ENCODE peak calls at places on chromosomes 3 and 15, in ten cellular contexts. S is AG10803, U is breast epithelium, N is IMR-90, B is coronary artery, G is keratinocyte, I is WERI-Rb-1, Q is tibial nerve, V is bronchial epithelial cell, M is A673. J is an unnamed sample.
A peak's percentile ranks its signal among the peaks of the same experiment; 100 is the strongest.

GRCh38 chr3:15500107-15500724 is 21.3 kb downstream of the COLQ start:
- DNase-seq in S (peak; percentile 42), U (no peak), N (no peak), B (no peak), G (no peak), I (no peak), Q (no peak), V (no peak), M (no peak), J (no peak)

GRCh38 chr3:126551066-126551838 is 7.5 kb downstream of the C3orf22 start:
- DNase-seq in S (peak; percentile 26), U (no peak), N (no peak), B (peak; percentile 52), G (no peak), I (peak; percentile 3), Q (no peak), V (no peak), M (no peak), J (no peak)

GRCh38 chr3:30655187-30655812 is 48.9 kb downstream of the TGFBR2 start:
- DNase-seq in S (peak; percentile 25), U (no peak), N (peak; percentile 43), B (no peak), G (no peak), I (no peak), Q (no peak), V (peak; percentile 88), M (peak; percentile 97), J (peak; percentile 47)

GRCh38 chr15:38589502-38589901 is 24.9 kb upstream of the RASGRP1 start:
- DNase-seq in S (peak; percentile 78), U (no peak), N (peak; percentile 85), B (no peak), G (no peak), I (no peak), Q (no peak), V (peak; percentile 93), M (peak; percentile 33), J (peak; percentile 86)

GRCh38 chr15:65312400-65312916 is 8.0 kb downstream of the RNU5B-1 start:
- DNase-seq in S (no peak), U (no peak), N (no peak), B (no peak), G (no peak), I (no peak), Q (peak; percentile 26), V (no peak), M (no peak), J (no peak)

GRCh38 chr3:14391033-14391432 is 11.4 kb upstream of the SLC6A6 start:
- DNase-seq in S (peak; percentile 90), U (no peak), N (peak; percentile 86), B (peak; percentile 82), G (no peak), I (no peak), Q (peak; percentile 32), V (peak; percentile 49), M (peak; percentile 62), J (peak; percentile 86)

GRCh38 chr3:59607628-59608027 is 557.8 kb upstream of the CFAP20DC start:
- DNase-seq in S (peak; percentile 42), U (no peak), N (peak; percentile 16), B (no peak), G (no peak), I (no peak), Q (no peak), V (peak; percentile 26), M (no peak), J (peak; percentile 6)

GRCh38 chr3:98545940-98546339 is 14.2 kb downstream of the GPR15 start:
- DNase-seq in S (no peak), U (no peak), N (no peak), B (no peak), G (no peak), I (no peak), Q (no peak), V (no peak), M (no peak), J (no peak)

GRCh38 chr15:40091861-40092415 is 16.7 kb downstream of the BMF start:
- DNase-seq in S (peak; percentile 54), U (no peak), N (no peak), B (no peak), G (no peak), I (peak; percentile 66), Q (no peak), V (no peak), M (peak; percentile 96), J (no peak)

GRCh38 chr3:62098646-62099365 is 274.5 kb downstream of the FEZF2 start:
- DNase-seq in S (peak; percentile 70), U (no peak), N (peak; percentile 10), B (no peak), G (no peak), I (no peak), Q (no peak), V (no peak), M (no peak), J (no peak)

GRCh38 chr3:190180268-190180667 is 59.6 kb upstream of the P3H2 start:
- DNase-seq in S (peak; percentile 24), U (no peak), N (peak; percentile 78), B (no peak), G (no peak), I (no peak), Q (no peak), V (peak; percentile 93), M (no peak), J (no peak)

GRCh38 chr3:69324362-69325025 is 61.4 kb downstream of the FRMD4B start:
- DNase-seq in S (no peak), U (no peak), N (no peak), B (no peak), G (no peak), I (peak; percentile 37), Q (no peak), V (no peak), M (no peak), J (peak; percentile 13)

GRCh38 chr3:9746330-9746729 is 3.4 kb upstream of the OGG1 start:
- DNase-seq in S (peak; percentile 58), U (no peak), N (peak; percentile 95), B (no peak), G (no peak), I (no peak), Q (no peak), V (no peak), M (no peak), J (peak; percentile 92)

GRCh38 chr3:47019201-47019600 is 39.7 kb downstream of the NBEAL2 start:
- DNase-seq in S (no peak), U (no peak), N (peak; percentile 12), B (no peak), G (no peak), I (no peak), Q (no peak), V (peak; percentile 83), M (no peak), J (no peak)

GRCh38 chr15:31236184-31237041 is 90.2 kb upstream of the KLF13 start:
- DNase-seq in S (peak; percentile 95), U (no peak), N (peak; percentile 94), B (peak; percentile 91), G (no peak), I (no peak), Q (peak; percentile 54), V (peak; percentile 83), M (peak; percentile 90), J (peak; percentile 98)

GRCh38 chr3:60010778-60011177 is 961.0 kb upstream of the CFAP20DC start:
- DNase-seq in S (no peak), U (no peak), N (no peak), B (no peak), G (no peak), I (no peak), Q (no peak), V (no peak), M (no peak), J (no peak)

GRCh38 chr3:100269410-100270217 is 8.8 kb downstream of the TBC1D23 start:
- DNase-seq in S (peak; percentile 98), U (no peak), N (peak; percentile 94), B (no peak), G (peak; percentile 84), I (peak; percentile 75), Q (no peak), V (peak; percentile 99), M (peak; percentile 60), J (peak; percentile 69)

DNA sequence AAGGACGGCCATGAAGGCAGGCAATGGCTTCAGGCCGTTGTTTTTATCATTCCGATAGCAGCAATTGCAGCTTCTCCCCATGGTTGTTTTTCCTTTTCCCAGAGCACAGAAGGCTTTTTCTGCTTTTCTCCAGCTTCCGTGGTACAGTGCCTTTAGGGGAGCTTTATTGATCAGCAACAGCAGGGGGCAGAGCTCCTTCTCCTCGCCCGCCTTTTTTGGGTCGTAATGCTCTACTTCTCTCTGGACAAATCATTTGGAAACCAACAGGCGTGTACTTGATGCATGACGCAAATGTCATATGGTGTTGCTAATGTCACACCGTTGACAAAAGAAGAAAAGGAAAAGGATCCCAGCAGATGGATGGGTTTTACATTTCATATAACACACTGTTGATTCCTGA is 79.7 kb upstream of the SNRK start:
- DNase-seq in S (no peak), U (no peak), N (no peak), B (no peak), G (no peak), I (no peak), Q (no peak), V (no peak), M (no peak), J (no peak)
- TF ChIP-seq CTCF in S (no peak), U (no peak), N (no peak), B (no peak), G (no peak), I (peak; percentile 32), Q (no peak), V (no peak), M (no peak), J (peak; percentile 1)

DNA sequence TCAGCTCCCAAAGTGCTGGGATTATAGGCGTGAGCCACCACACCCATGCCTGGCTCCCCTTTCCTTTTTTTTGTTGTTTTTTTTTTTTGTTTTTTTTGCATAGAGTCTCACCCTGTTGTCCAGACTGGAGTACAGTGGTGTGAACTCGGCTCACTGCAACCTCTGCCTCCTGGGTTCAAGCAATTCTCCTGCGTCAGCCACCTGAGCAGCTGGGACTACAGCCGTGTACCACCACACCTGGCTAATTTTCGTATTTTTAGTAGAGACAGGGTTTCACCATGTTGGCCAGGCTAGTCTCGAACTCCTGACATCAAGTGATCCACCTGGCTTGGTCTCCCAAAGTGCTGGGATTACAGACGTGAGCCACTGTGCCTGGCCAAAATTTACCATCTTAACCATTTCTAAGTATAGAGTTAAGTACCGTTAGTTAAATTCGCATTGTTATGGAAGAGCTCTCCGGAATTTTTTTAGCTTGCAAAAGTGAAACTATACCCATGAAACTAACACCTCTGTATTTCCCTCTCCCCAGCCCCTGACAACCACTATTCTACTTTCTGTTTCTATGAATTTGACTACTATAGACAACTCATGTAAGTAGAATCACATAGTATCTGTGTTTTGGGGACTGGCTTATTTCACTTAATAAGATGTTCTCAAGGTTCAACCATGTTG is 70.9 kb upstream of the C15orf39 start:
- DNase-seq in S (no peak), U (no peak), N (no peak), B (no peak), G (no peak), I (no peak), Q (no peak), V (no peak), M (no peak), J (no peak)
- H3K4me3 ChIP-seq in S (no peak overlapping the region), U (no peak overlapping the region), N (no peak overlapping the region), B (no peak overlapping the region), G (no peak overlapping the region), I (no peak overlapping the region), Q (peak overlapping the region; percentile 8), V (no peak overlapping the region), M (no peak overlapping the region), J (no peak overlapping the region)

GRCh38 chr3:142366434-142366833 is 81.4 kb downstream of the XRN1 start:
- DNase-seq in S (no peak), U (no peak), N (no peak), B (no peak), G (no peak), I (no peak), Q (no peak), V (no peak), M (peak; percentile 30), J (peak; percentile 16)
- TF ChIP-seq CTCF in S (peak; percentile 9), U (no peak), N (no peak), B (no peak), G (no peak), I (peak; percentile 33), Q (no peak), V (peak; percentile 11), M (peak; percentile 48), J (peak; percentile 21)

GRCh38 chr15:85382942-85383341 is 2.5 kb downstream of the AKAP13 start:
- DNase-seq in S (no peak), U (no peak), N (no peak), B (no peak), G (no peak), I (no peak), Q (no peak), V (no peak), M (no peak), J (no peak)
- H3K4me3 ChIP-seq in S (no peak overlapping the region), U (no peak overlapping the region), N (no peak overlapping the region), B (no peak overlapping the region), G (peak overlapping the region; percentile 80), I (peak overlapping the region; percentile 86), Q (no peak overlapping the region), V (no peak overlapping the region), M (no peak overlapping the region), J (no peak overlapping the region)

J was measured in fibroblast of pulmonary artery.